ENCODE peak calls at places on chromosome 20, in five cellular contexts. H is mesothelial cell of epicardium, K is T-helper 1 cell, V is NCI-H187, W is non-pigmented ciliary epithelial cell. R is an unnamed sample.

GRCh38 chr20:44644384-44645131 is 6.9 kb downstream of the ADA start:
- DNase-seq in W (no peak), V (no peak), H (no peak), K (no peak), R (no peak)

GRCh38 chr20:46174469-46175126 is 56.5 kb downstream of the CD40 start:
- DNase-seq in V (no peak), H (peak), K (peak), W (no peak), R (no peak)

GRCh38 chr20:2658414-2659354 is 5.3 kb downstream of the IDH3B start:
- DNase-seq in W (no peak), H (no peak), K (no peak), V (no peak), R (no peak)

GRCh38 chr20:34942301-34942700 is 13.3 kb downstream of the GSS start:
- DNase-seq in H (no peak), V (no peak), K (no peak), W (no peak), R (no peak)

GRCh38 chr20:4154958-4155411 is 139.6 kb upstream of the RNF24 start:
- DNase-seq in K (no peak), V (no peak), H (no peak), W (no peak), R (no peak)

GRCh38 chr20:6924681-6925080 is 157.2 kb downstream of the BMP2 start:
- DNase-seq in H (no peak), K (no peak), V (no peak), W (no peak), R (no peak)

GRCh38 chr20:31476648-31477220 is 1.6 kb downstream of the REM1 start:
- DNase-seq in H (no peak), V (no peak), K (no peak), W (no peak), R (no peak)

GRCh38 chr20:59177266-59178250 is 13.9 kb downstream of the ZNF831 start:
- DNase-seq in K (no peak), W (no peak), V (no peak), H (no peak), R (no peak)

GRCh38 chr20:8534368-8534767 is 402.3 kb downstream of the PLCB1 start:
- DNase-seq in W (no peak), V (no peak), K (no peak), H (no peak), R (no peak)

GRCh38 chr20:41300383-41300782 is 17.1 kb downstream of the ZHX3 start:
- DNase-seq in K (no peak), V (peak), H (no peak), W (no peak), R (no peak)

GRCh38 chr20:46646659-46647380 is 4.4 kb downstream of the SLC13A3 start:
- DNase-seq in H (no peak), V (no peak), W (no peak), K (no peak), R (no peak)

GRCh38 chr20:58342104-58342945 is 32.8 kb downstream of the RAB22A start:
- DNase-seq in V (no peak), K (no peak), H (no peak), W (peak), R (peak)

GRCh38 chr20:12051206-12052163 is 133.8 kb downstream of the BTBD3 start:
- DNase-seq in H (no peak), V (no peak), W (no peak), K (no peak), R (no peak)

GRCh38 chr20:50054626-50055511 is 58.1 kb downstream of the UBE2V1 start:
- DNase-seq in V (no peak), W (no peak), H (peak), K (no peak), R (no peak)

GRCh38 chr20:41833739-41834138 is 215.6 kb upstream of the CHD6 start:
- DNase-seq in V (no peak), K (no peak), H (no peak), W (no peak), R (no peak)

GRCh38 chr20:51425347-51426106 is 117.0 kb downstream of the NFATC2 start:
- DNase-seq in H (no peak), V (no peak), W (no peak), K (no peak), R (no peak)

GRCh38 chr20:61083431-61083830 is 168.6 kb upstream of the CDH4 start:
- DNase-seq in H (no peak), V (no peak), W (no peak), K (no peak), R (no peak)

GRCh38 chr20:57659131-57659788 is 39.0 kb upstream of the ZBP1 start:
- DNase-seq in V (no peak), K (no peak), H (peak), W (no peak), R (no peak)

GRCh38 chr20:7503501-7503900 is 436.8 kb downstream of the HAO1 start:
- DNase-seq in V (no peak), K (no peak), H (no peak), W (no peak), R (no peak)

GRCh38 chr20:36391456-36391855 is 85.3 kb downstream of the DLGAP4 start:
- DNase-seq in W (no peak), H (no peak), V (no peak), K (no peak), R (no peak)

R was measured in HS-27A.